ENCODE peak calls at places on chromosome 20, in nine cellular contexts. Z, J, S, T, K, C, M, W and R are unnamed samples.

GRCh38 chr20:6940052-6940451 is 172.6 kb downstream of the BMP2 start:
- DNase-seq in S (no peak), K (peak; percentile 2), W (peak; percentile 13), J (no peak), C (no peak), M (peak; percentile 1), T (peak; percentile 12), Z (peak; percentile 58), R (no peak)

GRCh38 chr20:1313236-1313964 is 15.5 kb downstream of the SDCBP2 start:
- DNase-seq in C (peak; percentile 87), M (no peak), K (peak; percentile 51), J (peak; percentile 73), S (peak; percentile 85), Z (no peak), T (no peak), W (peak; percentile 88), R (peak; percentile 43)

GRCh38 chr20:49272654-49273053 is 5.2 kb downstream of the ZNFX1 start:
- DNase-seq in K (no peak), Z (no peak), C (no peak), T (no peak), S (no peak), M (no peak), J (no peak), W (no peak), R (no peak)

GRCh38 chr20:57901526-57901925 is 191.7 kb upstream of the PMEPA1 start:
- DNase-seq in M (no peak), T (no peak), J (no peak), C (no peak), K (no peak), W (no peak), S (no peak), Z (no peak), R (no peak)

GRCh38 chr20:51438136-51438535 is 104.4 kb downstream of the NFATC2 start:
- DNase-seq in K (no peak), S (no peak), M (no peak), C (no peak), W (no peak), T (no peak), J (no peak), Z (no peak), R (no peak)

GRCh38 chr20:34990231-34990630 is 34.6 kb downstream of the MYH7B start:
- DNase-seq in C (no peak), S (no peak), M (no peak), T (no peak), Z (no peak), W (no peak), J (no peak), K (no peak), R (no peak)

GRCh38 chr20:18412202-18412901 is 54.5 kb downstream of the DZANK1 start:
- DNase-seq in C (no peak), K (no peak), Z (no peak), T (no peak), W (no peak), S (peak; percentile 8), M (peak; percentile 80), J (no peak), R (no peak)

GRCh38 chr20:16474342-16474741 is 98.9 kb downstream of the KIF16B start:
- DNase-seq in M (no peak), J (no peak), C (no peak), T (no peak), Z (no peak), K (no peak), W (no peak), S (no peak), R (no peak)

GRCh38 chr20:18514127-18514526 is 6.4 kb downstream of the SEC23B start:
- DNase-seq in Z (no peak), C (no peak), W (no peak), K (no peak), T (no peak), M (no peak), J (no peak), S (no peak), R (no peak)

GRCh38 chr20:3889489-3890409 is 562 bp downstream of the PANK2 start:
- DNase-seq in S (peak; percentile 27), K (no peak), J (peak; percentile 10), M (peak; percentile 10), T (no peak), C (no peak), Z (no peak), W (peak; percentile 52), R (no peak)

GRCh38 chr20:24640686-24641085 is 171.3 kb downstream of the SYNDIG1 start:
- DNase-seq in T (no peak), K (no peak), C (no peak), W (no peak), M (no peak), S (no peak), J (no peak), Z (no peak), R (no peak)

GRCh38 chr20:19828233-19828632 is 70.2 kb downstream of the RIN2 start:
- DNase-seq in J (no peak), C (peak; percentile 27), W (peak; percentile 79), K (peak; percentile 83), S (no peak), Z (peak; percentile 54), T (no peak), M (peak; percentile 99), R (no peak)

GRCh38 chr20:61117725-61118124 is 134.3 kb upstream of the CDH4 start:
- DNase-seq in S (no peak), J (no peak), W (no peak), T (no peak), K (peak; percentile 3), C (peak; percentile 28), Z (no peak), M (no peak), R (no peak)

GRCh38 chr20:51275816-51276215 is 252.9 kb upstream of the KCNG1 start:
- DNase-seq in J (no peak), M (peak; percentile 42), K (peak; percentile 18), T (no peak), Z (no peak), S (no peak), C (peak; percentile 29), W (peak; percentile 20), R (no peak)

GRCh38 chr20:10179574-10180298 is 38.9 kb upstream of the SNAP25 start:
- DNase-seq in T (no peak), C (no peak), W (peak; percentile 26), S (no peak), J (no peak), Z (no peak), K (peak; percentile 14), M (peak; percentile 2), R (no peak)

GRCh38 chr20:53594068-53595017 is 704 bp upstream of the ZNF217 start:
- DNase-seq in K (peak; percentile 91), W (peak; percentile 97), J (peak; percentile 96), S (peak; percentile 92), Z (peak; percentile 80), T (peak; percentile 75), M (peak; percentile 83), C (peak; percentile 98), R (peak; percentile 95)

GRCh38 chr20:45336530-45337366 is 11.5 kb downstream of the SDC4 start:
- DNase-seq in W (peak; percentile 41), C (peak; percentile 88), T (no peak), J (no peak), S (peak; percentile 32), M (no peak), K (peak; percentile 88), Z (no peak), R (no peak)

GRCh38 chr20:41174373-41174772 is 37.0 kb downstream of the PLCG1 start:
- DNase-seq in Z (no peak), M (no peak), C (no peak), J (no peak), T (no peak), K (no peak), S (no peak), W (no peak), R (no peak)

GRCh38 chr20:57114290-57115005 is 152.0 kb downstream of the BMP7 start:
- DNase-seq in M (no peak), K (no peak), J (no peak), W (no peak), S (no peak), Z (no peak), T (no peak), C (no peak), R (no peak)

GRCh38 chr20:23178806-23179205 is 92.7 kb upstream of the CD93 start:
- DNase-seq in J (no peak), M (no peak), Z (no peak), C (no peak), W (peak; percentile 96), K (no peak), S (no peak), T (no peak), R (no peak)

GRCh38 chr20:63625771-63626423 is 1.0 kb downstream of the GMEB2 start:
- DNase-seq in S (no peak), C (peak; percentile 46), Z (no peak), K (peak; percentile 27), W (peak; percentile 35), M (no peak), T (no peak), J (no peak), R (no peak)

GRCh38 chr20:62118113-62119043 is 3.9 kb upstream of the LSM14B start:
- DNase-seq in J (no peak), C (no peak), W (no peak), Z (no peak), M (no peak), T (no peak), K (no peak), S (no peak), R (no peak)

GRCh38 chr20:8414611-8415274 is 282.7 kb downstream of the PLCB1 start:
- DNase-seq in K (peak; percentile 84), S (no peak), T (peak; percentile 39), C (peak; percentile 84), M (no peak), W (peak; percentile 8), J (no peak), Z (no peak), R (no peak)

GRCh38 chr20:44248420-44248759 is 1.3 kb downstream of the GDAP1L1 start:
- DNase-seq in T (no peak), S (no peak), M (no peak), K (no peak), J (no peak), Z (no peak), C (no peak), W (no peak), R (no peak)

GRCh38 chr20:57680131-57680716 is 29.6 kb downstream of the PMEPA1 start:
- DNase-seq in S (no peak), K (no peak), M (peak; percentile 62), T (no peak), W (no peak), C (no peak), Z (peak; percentile 55), J (no peak), R (no peak)

GRCh38 chr20:49768204-49769124 is 44.2 kb upstream of the SLC9A8 start:
- DNase-seq in Z (peak; percentile 94), T (no peak), W (peak; percentile 96), M (peak; percentile 98), J (no peak), S (peak; percentile 8), C (peak; percentile 80), K (peak; percentile 97), R (no peak)

GRCh38 chr20:62737271-62737761 is 28.7 kb downstream of the NTSR1 start:
- DNase-seq in T (no peak), M (peak; percentile 21), S (no peak), C (no peak), Z (no peak), W (no peak), K (peak; percentile 13), J (no peak), R (no peak)

GRCh38 chr20:38198238-38198861 is 33.3 kb upstream of the TGM2 start:
- DNase-seq in C (no peak), W (no peak), S (no peak), T (no peak), M (no peak), Z (no peak), J (no peak), K (peak; percentile 48), R (no peak)

GRCh38 chr20:25344634-25345033 is 46.0 kb downstream of the ABHD12 start:
- DNase-seq in K (no peak), C (no peak), S (no peak), J (no peak), Z (no peak), T (no peak), W (no peak), M (no peak), R (no peak)

GRCh38 chr20:35660122-35660937 is 4.4 kb downstream of the CPNE1 start:
- DNase-seq in W (no peak), J (no peak), C (no peak), S (no peak), Z (no peak), M (no peak), K (no peak), T (no peak), R (no peak)

GRCh38 chr20:41047975-41048305 is 19.3 kb downstream of the TOP1 start:
- DNase-seq in S (no peak), K (peak; percentile 40), Z (no peak), W (peak; percentile 40), M (peak; percentile 37), T (no peak), C (peak; percentile 33), J (no peak), R (no peak)